ENCODE peak calls at places on chromosomes 5 and 9, in ten cellular contexts. S is LNCaP clone FGC; I is progenitor cell of endocrine pancreas; F is kidney; B is NCI-H2081; C is stimulated activated CD8-positive, alpha-beta memory T cell treated with anti-CD3 and anti-CD28 coated beads, Interleukin-15, amount 100 ng/mL, for 4 hours; W is iris pigment epithelial cell; P is activated T-cell treated with anti-CD3 and anti-CD28 coated beads for 1 hour; Y is upper lobe of right lung; A is HS-27A. Q is an unnamed sample.

GRCh38 chr5:80763873-80764647 is 109.3 kb upstream of the DHFR start:
- DNase-seq in W (peak), S (peak), I (no peak), F (no peak), A (no peak), B (no peak), Y (no peak), C (no peak), P (no peak), Q (no peak)

GRCh38 chr9:85224729-85225128 is 517.0 kb downstream of the AGTPBP1 start:
- DNase-seq in F (no peak), Y (no peak), S (no peak), I (no peak), W (peak), B (no peak), P (no peak), A (no peak), C (no peak), Q (no peak)

GRCh38 chr5:88689662-88690351 is 193.2 kb downstream of the MEF2C start:
- DNase-seq in B (no peak), F (peak), W (no peak), S (no peak), I (no peak), Y (no peak), P (no peak), C (no peak), A (no peak), Q (no peak)

GRCh38 chr5:39146831-39147540 is 72.4 kb downstream of the FYB1 start:
- DNase-seq in Y (no peak), C (no peak), A (no peak), I (no peak), F (no peak), W (no peak), S (no peak), B (no peak), P (no peak), Q (no peak)

GRCh38 chr5:74056789-74057164 is 430.8 kb downstream of the ARHGEF28 start:
- DNase-seq in F (no peak), A (no peak), S (no peak), W (peak), C (no peak), Y (no peak), B (no peak), I (no peak), P (no peak), Q (no peak)

GRCh38 chr9:95615246-95615645 is 98.5 kb upstream of the PTCH1 start:
- DNase-seq in I (no peak), P (no peak), W (no peak), B (no peak), A (no peak), Y (no peak), S (no peak), C (no peak), F (no peak), Q (no peak)

GRCh38 chr5:74149395-74149794 is 491.1 kb downstream of the ENC1 start:
- DNase-seq in Y (peak), C (no peak), S (peak), P (no peak), A (no peak), B (no peak), W (peak), F (no peak), I (no peak), Q (no peak)

GRCh38 chr5:76081811-76082783 is 1.1 kb upstream of the SV2C start:
- DNase-seq in P (no peak), I (no peak), W (no peak), C (no peak), F (peak), Y (peak), S (no peak), A (no peak), B (no peak), Q (no peak)

GRCh38 chr5:76986828-76987526 is 34.1 kb downstream of the CRHBP start:
- DNase-seq in S (no peak), F (no peak), Y (no peak), I (no peak), W (no peak), P (no peak), A (no peak), C (no peak), B (peak), Q (no peak)

GRCh38 chr9:32570262-32570661 is 2.7 kb downstream of the NDUFB6 start:
- DNase-seq in S (no peak), P (no peak), Y (no peak), W (no peak), C (no peak), B (no peak), A (no peak), F (no peak), I (no peak), Q (no peak)

GRCh38 chr9:89137548-89138462 is 40.8 kb downstream of the SHC3 start:
- DNase-seq in F (peak), W (peak), C (no peak), B (no peak), I (no peak), P (no peak), S (peak), Y (no peak), A (no peak), Q (peak)

GRCh38 chr9:99441829-99442228 is 219.7 kb downstream of the SEC61B start:
- DNase-seq in A (no peak), I (no peak), F (no peak), Y (no peak), P (no peak), B (no peak), C (no peak), S (no peak), W (no peak), Q (no peak)

GRCh38 chr9:122329592-122329991 is 41.2 kb upstream of the PTGS1 start:
- DNase-seq in C (no peak), S (no peak), I (no peak), A (no peak), W (no peak), P (no peak), F (no peak), B (peak), Y (no peak), Q (no peak)

GRCh38 chr9:98477884-98478283 is 222.4 kb upstream of the TBC1D2 start:
- DNase-seq in I (no peak), B (no peak), P (no peak), F (no peak), S (no peak), Y (no peak), A (no peak), W (no peak), C (no peak), Q (no peak)

GRCh38 chr9:99023831-99024230 is 80.1 kb downstream of the COL15A1 start:
- DNase-seq in Y (no peak), P (no peak), B (peak), A (no peak), F (no peak), S (no peak), C (no peak), I (no peak), W (peak), Q (peak)

GRCh38 chr5:101915559-101915958 is 380.5 kb downstream of the SLCO4C1 start:
- DNase-seq in B (no peak), A (no peak), P (no peak), S (no peak), Y (no peak), I (no peak), W (peak), F (no peak), C (no peak), Q (no peak)